ENCODE peak calls at places on chromosomes 6 and 20, in six cellular contexts. One of them, this sample, is unnamed.

GRCh38 chr6:28135393-28135792 is 6.3 kb upstream of the ZKSCAN8 start:
- DNase-seq in tibial artery: no peak
- DNase-seq in transverse colon: no peak
- DNase-seq in AG04450: no peak
- DNase-seq in left ventricle myocardium inferior: no peak
- DNase-seq in upper lobe of right lung: no peak
- DNase-seq in this sample: no peak

GRCh38 chr20:20064303-20064702 is 12.0 kb downstream of the CFAP61 start:
- DNase-seq in tibial artery: no peak
- DNase-seq in transverse colon: no peak
- DNase-seq in AG04450: no peak
- DNase-seq in left ventricle myocardium inferior: no peak
- DNase-seq in upper lobe of right lung: no peak
- DNase-seq in this sample: no peak

GRCh38 chr6:14274552-14275492 is 157.2 kb downstream of the CD83 start:
- DNase-seq in tibial artery: no peak
- DNase-seq in transverse colon: no peak
- DNase-seq in AG04450: no peak
- DNase-seq in left ventricle myocardium inferior: no peak
- DNase-seq in upper lobe of right lung: peak; percentile 64
- DNase-seq in this sample: no peak

GRCh38 chr20:1478566-1478965 is 11.9 kb upstream of the NSFL1C start:
- DNase-seq in tibial artery: no peak
- DNase-seq in transverse colon: no peak
- DNase-seq in AG04450: no peak
- DNase-seq in left ventricle myocardium inferior: no peak
- DNase-seq in upper lobe of right lung: no peak
- DNase-seq in this sample: no peak

GRCh38 chr20:19288061-19288460 is 75.6 kb downstream of the SLC24A3 start:
- DNase-seq in tibial artery: no peak
- DNase-seq in transverse colon: no peak
- DNase-seq in AG04450: no peak
- DNase-seq in left ventricle myocardium inferior: no peak
- DNase-seq in upper lobe of right lung: no peak
- DNase-seq in this sample: no peak

GRCh38 chr20:50259705-50260479 is 69.3 kb downstream of the CEBPB start:
- DNase-seq in tibial artery: peak; percentile 62
- DNase-seq in transverse colon: peak; percentile 59
- DNase-seq in AG04450: no peak
- DNase-seq in left ventricle myocardium inferior: peak; percentile 64
- DNase-seq in upper lobe of right lung: peak; percentile 82
- DNase-seq in this sample: no peak

GRCh38 chr6:157236040-157236725 is 87.1 kb downstream of the TMEM242 start:
- DNase-seq in tibial artery: no peak
- DNase-seq in transverse colon: no peak
- DNase-seq in AG04450: no peak
- DNase-seq in left ventricle myocardium inferior: no peak
- DNase-seq in upper lobe of right lung: no peak
- DNase-seq in this sample: no peak

GRCh38 chr6:11315743-11316437 is 83.4 kb upstream of the NEDD9 start:
- DNase-seq in tibial artery: no peak
- DNase-seq in transverse colon: peak; percentile 42
- DNase-seq in AG04450: peak; percentile 62
- DNase-seq in left ventricle myocardium inferior: no peak
- DNase-seq in upper lobe of right lung: no peak
- DNase-seq in this sample: peak; percentile 89

GRCh38 chr6:47483516-47483852 is 5.9 kb downstream of the CD2AP start:
- DNase-seq in tibial artery: no peak
- DNase-seq in transverse colon: no peak
- DNase-seq in AG04450: no peak
- DNase-seq in left ventricle myocardium inferior: no peak
- DNase-seq in upper lobe of right lung: no peak
- DNase-seq in this sample: no peak

GRCh38 chr6:108562503-108562993 is 1.8 kb downstream of the FOXO3 start:
- DNase-seq in tibial artery: peak; percentile 90
- DNase-seq in transverse colon: peak; percentile 65
- DNase-seq in AG04450: no peak
- DNase-seq in left ventricle myocardium inferior: peak; percentile 64
- DNase-seq in upper lobe of right lung: peak; percentile 82
- DNase-seq in this sample: no peak

GRCh38 chr6:108560463-108561308 is at the start of gene FOXO3:
- DNase-seq in tibial artery: peak; percentile 90
- DNase-seq in transverse colon: peak; percentile 95
- DNase-seq in AG04450: no peak
- DNase-seq in left ventricle myocardium inferior: peak; percentile 93
- DNase-seq in upper lobe of right lung: peak; percentile 97
- DNase-seq in this sample: no peak

GRCh38 chr6:108559884-108560462 is 744 bp upstream of the FOXO3 start:
- DNase-seq in tibial artery: peak; percentile 78
- DNase-seq in transverse colon: peak; percentile 69
- DNase-seq in AG04450: no peak
- DNase-seq in left ventricle myocardium inferior: no peak
- DNase-seq in upper lobe of right lung: no peak
- DNase-seq in this sample: no peak

GRCh38 chr6:108563292-108563691 is 2.6 kb downstream of the FOXO3 start:
- DNase-seq in tibial artery: no peak
- DNase-seq in transverse colon: no peak
- DNase-seq in AG04450: no peak
- DNase-seq in left ventricle myocardium inferior: no peak
- DNase-seq in upper lobe of right lung: no peak
- DNase-seq in this sample: no peak

GRCh38 chr6:108561742-108562502 is 1.2 kb downstream of the FOXO3 start:
- DNase-seq in tibial artery: no peak
- DNase-seq in transverse colon: peak; percentile 27
- DNase-seq in AG04450: no peak
- DNase-seq in left ventricle myocardium inferior: peak; percentile 31
- DNase-seq in upper lobe of right lung: peak; percentile 71
- DNase-seq in this sample: no peak
- H3K4me3 ChIP-seq in tibial artery: peak overlapping the region; percentile 86
- H3K4me3 ChIP-seq in transverse colon: peak overlapping the region; percentile 87
- H3K4me3 ChIP-seq in AG04450: peak overlapping the region; percentile 93
- H3K4me3 ChIP-seq in left ventricle myocardium inferior: peak overlapping the region; percentile 88
- H3K4me3 ChIP-seq in upper lobe of right lung: peak overlapping the region; percentile 89
- H3K4me3 ChIP-seq in this sample: peak overlapping the region; percentile 65

DNA sequence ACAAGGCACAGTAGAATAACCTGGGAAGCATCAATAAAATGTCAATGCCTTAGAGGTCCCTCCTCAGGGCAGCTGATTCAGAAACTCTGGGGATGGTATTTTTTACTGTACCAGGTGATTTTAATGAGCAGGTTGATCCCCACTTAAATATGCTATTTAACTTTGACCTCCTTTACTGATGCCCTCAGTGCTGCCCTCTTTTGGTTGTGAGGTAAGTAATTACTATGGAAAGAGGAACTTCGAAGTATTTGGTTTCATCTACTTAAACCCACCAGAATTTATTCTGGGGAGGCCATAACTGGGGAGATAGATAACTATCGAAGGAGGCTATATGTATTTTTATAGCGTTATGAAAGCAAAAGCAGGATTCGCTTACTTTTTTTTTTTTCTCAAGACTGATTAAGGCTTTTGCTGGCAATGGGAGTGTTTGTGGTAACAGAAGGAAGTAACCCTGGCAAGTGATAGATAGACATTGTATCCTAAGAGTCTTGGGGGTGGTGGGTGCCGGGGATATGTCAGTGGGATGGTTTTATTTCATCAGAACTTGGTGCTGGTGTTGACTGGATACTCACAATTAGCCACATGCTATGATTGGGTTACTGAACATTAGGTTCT is 168.9 kb upstream of the CENPW start:
- DNase-seq in tibial artery: no peak
- DNase-seq in transverse colon: peak; percentile 17
- DNase-seq in AG04450: no peak
- DNase-seq in left ventricle myocardium inferior: no peak
- DNase-seq in upper lobe of right lung: no peak
- DNase-seq in this sample: no peak
- TF ChIP-seq CTCF in tibial artery: no peak
- TF ChIP-seq CTCF in transverse colon: peak; percentile 48
- TF ChIP-seq CTCF in AG04450: peak; percentile 44
- TF ChIP-seq CTCF in left ventricle myocardium inferior: peak; percentile 45
- TF ChIP-seq CTCF in upper lobe of right lung: peak; percentile 49
- TF ChIP-seq CTCF in this sample: no peak

DNA sequence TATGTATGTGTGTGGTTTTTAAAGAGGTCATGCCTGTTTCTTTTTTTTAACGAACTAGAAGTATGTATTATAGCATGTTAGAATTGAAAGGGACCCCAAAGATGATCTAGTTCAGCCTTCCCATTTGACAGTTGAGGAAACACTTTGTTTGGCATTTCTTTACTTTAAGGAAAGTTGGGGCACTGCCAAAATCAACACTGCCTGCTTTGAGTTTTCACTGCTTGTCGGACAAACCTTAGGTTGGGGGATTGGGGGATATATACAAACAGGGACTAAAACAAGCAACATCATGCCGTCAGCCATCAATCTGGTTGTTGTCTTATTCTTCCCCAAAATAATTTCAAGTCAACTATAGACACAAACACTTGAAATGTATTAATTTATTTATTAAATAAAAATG is 14.1 kb upstream of the CALHM6 start:
- DNase-seq in tibial artery: no peak
- DNase-seq in transverse colon: no peak
- DNase-seq in AG04450: no peak
- DNase-seq in left ventricle myocardium inferior: no peak
- DNase-seq in upper lobe of right lung: no peak
- DNase-seq in this sample: no peak
- H3K4me3 ChIP-seq in tibial artery: no peak overlapping the region
- H3K4me3 ChIP-seq in transverse colon: no peak overlapping the region
- H3K4me3 ChIP-seq in AG04450: peak overlapping the region; percentile 21
- H3K4me3 ChIP-seq in left ventricle myocardium inferior: no peak overlapping the region
- H3K4me3 ChIP-seq in upper lobe of right lung: no peak overlapping the region
- H3K4me3 ChIP-seq in this sample: no peak overlapping the region

DNA sequence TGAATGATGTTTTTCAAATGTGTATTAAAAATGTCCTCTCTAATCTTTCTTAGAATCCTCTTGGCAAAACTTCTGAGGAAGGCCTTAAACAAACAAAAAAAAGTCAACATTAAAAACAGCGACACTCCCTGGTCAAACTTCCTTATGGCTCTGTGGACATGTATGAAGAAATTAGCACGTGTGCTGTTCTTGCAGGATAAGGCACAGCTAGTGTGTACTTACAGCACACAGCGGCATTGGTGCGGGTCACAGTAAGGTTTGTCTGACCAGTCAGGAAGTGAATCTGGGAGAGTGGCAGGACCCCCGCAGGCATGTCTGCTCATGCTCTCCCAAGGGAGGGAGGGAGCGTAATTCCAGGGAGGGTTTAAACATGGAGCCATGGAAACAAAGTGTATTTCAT is 38.8 kb downstream of the SLC22A1 start:
- DNase-seq in tibial artery: no peak
- DNase-seq in transverse colon: peak; percentile 47
- DNase-seq in AG04450: no peak
- DNase-seq in left ventricle myocardium inferior: no peak
- DNase-seq in upper lobe of right lung: no peak
- DNase-seq in this sample: no peak
- TF ChIP-seq CTCF in tibial artery: no peak
- TF ChIP-seq CTCF in transverse colon: peak; percentile 34
- TF ChIP-seq CTCF in AG04450: peak; percentile 19
- TF ChIP-seq CTCF in left ventricle myocardium inferior: no peak
- TF ChIP-seq CTCF in upper lobe of right lung: no peak
- TF ChIP-seq CTCF in this sample: no peak

GRCh38 chr6:301929-302705 is 9.8 kb downstream of the DUSP22 start:
- DNase-seq in tibial artery: no peak
- DNase-seq in transverse colon: no peak
- DNase-seq in AG04450: no peak
- DNase-seq in left ventricle myocardium inferior: no peak
- DNase-seq in upper lobe of right lung: no peak
- DNase-seq in this sample: no peak

GRCh38 chr6:300494-301198 is 8.4 kb downstream of the DUSP22 start:
- DNase-seq in tibial artery: no peak
- DNase-seq in transverse colon: no peak
- DNase-seq in AG04450: no peak
- DNase-seq in left ventricle myocardium inferior: no peak
- DNase-seq in upper lobe of right lung: no peak
- DNase-seq in this sample: no peak

GRCh38 chr6:302760-303159 is 10.5 kb downstream of the DUSP22 start:
- DNase-seq in tibial artery: no peak
- DNase-seq in transverse colon: no peak
- DNase-seq in AG04450: no peak
- DNase-seq in left ventricle myocardium inferior: no peak
- DNase-seq in upper lobe of right lung: no peak
- DNase-seq in this sample: no peak

GRCh38 chr6:300026-300425 is 7.7 kb downstream of the DUSP22 start:
- DNase-seq in tibial artery: no peak
- DNase-seq in transverse colon: no peak
- DNase-seq in AG04450: no peak
- DNase-seq in left ventricle myocardium inferior: no peak
- DNase-seq in upper lobe of right lung: no peak
- DNase-seq in this sample: no peak

DNA sequence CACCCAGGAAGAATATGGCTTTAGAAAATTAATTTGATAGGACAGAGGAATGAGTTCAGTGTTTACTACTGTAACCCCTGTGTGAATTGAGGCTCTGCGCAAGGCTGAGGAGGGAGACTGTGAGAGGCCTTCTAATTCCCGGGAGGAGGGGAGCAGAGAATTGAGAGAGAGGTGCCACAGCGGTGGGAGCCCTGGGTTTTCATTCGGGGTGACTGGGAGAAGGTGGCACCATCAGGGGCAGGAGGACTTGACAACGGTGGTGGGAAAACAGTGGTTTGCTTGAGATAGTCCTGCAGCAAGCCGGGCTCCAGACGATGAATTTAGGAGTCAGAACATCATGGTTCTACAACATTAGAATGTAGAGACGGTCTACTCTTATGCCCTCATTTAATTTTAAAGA is 9.2 kb downstream of the DUSP22 start:
- DNase-seq in tibial artery: no peak
- DNase-seq in transverse colon: no peak
- DNase-seq in AG04450: no peak
- DNase-seq in left ventricle myocardium inferior: no peak
- DNase-seq in upper lobe of right lung: no peak
- DNase-seq in this sample: no peak
- H3K4me3 ChIP-seq in tibial artery: no peak overlapping the region
- H3K4me3 ChIP-seq in transverse colon: no peak overlapping the region
- H3K4me3 ChIP-seq in AG04450: no peak overlapping the region
- H3K4me3 ChIP-seq in left ventricle myocardium inferior: no peak overlapping the region
- H3K4me3 ChIP-seq in upper lobe of right lung: no peak overlapping the region
- H3K4me3 ChIP-seq in this sample: no peak overlapping the region

GRCh38 chr6:17589402-17590116 is 10.5 kb upstream of the FAM8A1 start:
- DNase-seq in tibial artery: no peak
- DNase-seq in transverse colon: peak; percentile 65
- DNase-seq in AG04450: peak; percentile 83
- DNase-seq in left ventricle myocardium inferior: no peak
- DNase-seq in upper lobe of right lung: no peak
- DNase-seq in this sample: no peak
- TF ChIP-seq CTCF in tibial artery: no peak
- TF ChIP-seq CTCF in transverse colon: no peak
- TF ChIP-seq CTCF in AG04450: no peak
- TF ChIP-seq CTCF in left ventricle myocardium inferior: no peak
- TF ChIP-seq CTCF in upper lobe of right lung: no peak
- TF ChIP-seq CTCF in this sample: peak; percentile 8

GRCh38 chr20:36572701-36573102 is 695 bp upstream of the TGIF2 start:
- DNase-seq in tibial artery: no peak
- DNase-seq in transverse colon: peak; percentile 31
- DNase-seq in AG04450: no peak
- DNase-seq in left ventricle myocardium inferior: no peak
- DNase-seq in upper lobe of right lung: no peak
- DNase-seq in this sample: no peak
- H3K4me3 ChIP-seq in tibial artery: peak overlapping the region; percentile 90
- H3K4me3 ChIP-seq in transverse colon: peak overlapping the region; percentile 17
- H3K4me3 ChIP-seq in AG04450: peak overlapping the region; percentile 55
- H3K4me3 ChIP-seq in left ventricle myocardium inferior: peak overlapping the region; percentile 96
- H3K4me3 ChIP-seq in upper lobe of right lung: peak overlapping the region; percentile 81
- H3K4me3 ChIP-seq in this sample: peak overlapping the region; percentile 54

This sample was measured in AG04449.